ENCODE peak calls at places on chromosome 10, in six cellular contexts. One of them, this sample, is unnamed.

GRCh38 chr10:49324711-49325110 is 25.7 kb downstream of the C10orf71 start:
- DNase-seq in tibial nerve: no peak
- DNase-seq in ovary: no peak
- DNase-seq in stomach: peak; percentile 19
- DNase-seq in K562: no peak
- DNase-seq in A549: no peak
- DNase-seq in this sample: no peak

GRCh38 chr10:115950320-115950719 is 322.7 kb downstream of the GFRA1 start:
- DNase-seq in tibial nerve: no peak
- DNase-seq in ovary: no peak
- DNase-seq in stomach: no peak
- DNase-seq in K562: no peak
- DNase-seq in A549: no peak
- DNase-seq in this sample: no peak

GRCh38 chr10:125871341-125871740 is 9.8 kb downstream of the DHX32 start:
- DNase-seq in tibial nerve: no peak
- DNase-seq in ovary: no peak
- DNase-seq in stomach: no peak
- DNase-seq in K562: no peak
- DNase-seq in A549: no peak
- DNase-seq in this sample: no peak

GRCh38 chr10:125157473-125157865 is 2.9 kb downstream of the CTBP2 start:
- DNase-seq in tibial nerve: no peak
- DNase-seq in ovary: peak; percentile 8
- DNase-seq in stomach: peak; percentile 25
- DNase-seq in K562: no peak
- DNase-seq in A549: no peak
- DNase-seq in this sample: no peak

GRCh38 chr10:6580279-6581029 is 378 bp upstream of the PRKCQ start:
- DNase-seq in tibial nerve: no peak
- DNase-seq in ovary: peak; percentile 81
- DNase-seq in stomach: peak; percentile 77
- DNase-seq in K562: peak; percentile 84
- DNase-seq in A549: peak; percentile 78
- DNase-seq in this sample: peak; percentile 79

GRCh38 chr10:71797533-71798307 is 24.4 kb upstream of the VSIR start:
- DNase-seq in tibial nerve: no peak
- DNase-seq in ovary: no peak
- DNase-seq in stomach: no peak
- DNase-seq in K562: peak; percentile 79
- DNase-seq in A549: no peak
- DNase-seq in this sample: no peak

GRCh38 chr10:35928017-35928619 is 286.0 kb upstream of the FZD8 start:
- DNase-seq in tibial nerve: no peak
- DNase-seq in ovary: no peak
- DNase-seq in stomach: no peak
- DNase-seq in K562: no peak
- DNase-seq in A549: no peak
- DNase-seq in this sample: no peak

GRCh38 chr10:32995751-32996150 is 37.7 kb upstream of the ITGB1 start:
- DNase-seq in tibial nerve: no peak
- DNase-seq in ovary: no peak
- DNase-seq in stomach: no peak
- DNase-seq in K562: no peak
- DNase-seq in A549: no peak
- DNase-seq in this sample: no peak

GRCh38 chr10:3972460-3973366 is 187.7 kb upstream of the KLF6 start:
- DNase-seq in tibial nerve: no peak
- DNase-seq in ovary: no peak
- DNase-seq in stomach: no peak
- DNase-seq in K562: no peak
- DNase-seq in A549: no peak
- DNase-seq in this sample: no peak
- H3K27ac ChIP-seq in tibial nerve: no peak overlapping the region
- H3K27ac ChIP-seq in ovary: no peak overlapping the region
- H3K27ac ChIP-seq in stomach: no peak overlapping the region
- H3K27ac ChIP-seq in K562: no peak overlapping the region
- H3K27ac ChIP-seq in A549: no peak overlapping the region
- H3K27ac ChIP-seq in this sample: peak overlapping the region; percentile 38

GRCh38 chr10:61963669-61964058 is 62.2 kb downstream of the ARID5B start:
- DNase-seq in tibial nerve: no peak
- DNase-seq in ovary: no peak
- DNase-seq in stomach: no peak
- DNase-seq in K562: no peak
- DNase-seq in A549: no peak
- DNase-seq in this sample: no peak
- TF ChIP-seq EP300 in tibial nerve: no peak
- TF ChIP-seq EP300 in ovary: no peak
- TF ChIP-seq EP300 in stomach: no peak
- TF ChIP-seq EP300 in K562: no peak
- TF ChIP-seq EP300 in A549: no peak
- TF ChIP-seq EP300 in this sample: no peak

DNA sequence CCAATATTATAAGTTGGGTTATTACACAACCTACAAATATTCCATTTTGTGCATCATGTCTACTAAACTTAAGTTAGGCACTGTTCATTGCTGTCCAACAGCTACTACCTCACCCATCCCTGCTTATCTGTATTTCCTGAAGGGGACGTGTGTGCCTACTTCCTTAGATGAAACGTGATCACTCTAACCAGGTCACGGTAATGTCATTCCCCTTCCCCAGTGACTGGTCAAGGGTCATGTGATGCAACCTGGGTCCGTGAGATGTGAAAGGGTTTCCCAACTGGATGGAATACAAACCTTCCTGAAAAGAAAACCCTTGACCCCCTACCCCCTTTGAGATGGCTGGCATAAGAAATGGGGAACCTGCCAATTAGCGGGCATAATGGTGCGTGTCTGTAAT is 1.6 kb upstream of the NSMCE4A start:
- DNase-seq in tibial nerve: no peak
- DNase-seq in ovary: no peak
- DNase-seq in stomach: no peak
- DNase-seq in K562: no peak
- DNase-seq in A549: no peak
- DNase-seq in this sample: no peak
- TF ChIP-seq POLR2A in tibial nerve: no peak
- TF ChIP-seq POLR2A in ovary: no peak
- TF ChIP-seq POLR2A in stomach: no peak
- TF ChIP-seq POLR2A in K562: no peak
- TF ChIP-seq POLR2A in A549: no peak
- TF ChIP-seq POLR2A in this sample: no peak

GRCh38 chr10:98445200-98445812 is 1.4 kb downstream of the HPS1 start:
- DNase-seq in tibial nerve: no peak
- DNase-seq in ovary: no peak
- DNase-seq in stomach: no peak
- DNase-seq in K562: no peak
- DNase-seq in A549: no peak
- DNase-seq in this sample: no peak
- H3K27ac ChIP-seq in tibial nerve: no peak overlapping the region
- H3K27ac ChIP-seq in ovary: peak overlapping the region; percentile 88
- H3K27ac ChIP-seq in stomach: peak overlapping the region; percentile 94
- H3K27ac ChIP-seq in K562: peak overlapping the region; percentile 85
- H3K27ac ChIP-seq in A549: no peak overlapping the region
- H3K27ac ChIP-seq in this sample: peak overlapping the region; percentile 92

GRCh38 chr10:78964952-78965633 is 103.7 kb upstream of the ZMIZ1 start:
- DNase-seq in tibial nerve: no peak
- DNase-seq in ovary: no peak
- DNase-seq in stomach: peak; percentile 82
- DNase-seq in K562: peak; percentile 55
- DNase-seq in A549: peak; percentile 86
- DNase-seq in this sample: no peak
- TF ChIP-seq EP300 in tibial nerve: no peak
- TF ChIP-seq EP300 in ovary: no peak
- TF ChIP-seq EP300 in stomach: no peak
- TF ChIP-seq EP300 in K562: no peak
- TF ChIP-seq EP300 in A549: peak; percentile 28
- TF ChIP-seq EP300 in this sample: no peak

DNA sequence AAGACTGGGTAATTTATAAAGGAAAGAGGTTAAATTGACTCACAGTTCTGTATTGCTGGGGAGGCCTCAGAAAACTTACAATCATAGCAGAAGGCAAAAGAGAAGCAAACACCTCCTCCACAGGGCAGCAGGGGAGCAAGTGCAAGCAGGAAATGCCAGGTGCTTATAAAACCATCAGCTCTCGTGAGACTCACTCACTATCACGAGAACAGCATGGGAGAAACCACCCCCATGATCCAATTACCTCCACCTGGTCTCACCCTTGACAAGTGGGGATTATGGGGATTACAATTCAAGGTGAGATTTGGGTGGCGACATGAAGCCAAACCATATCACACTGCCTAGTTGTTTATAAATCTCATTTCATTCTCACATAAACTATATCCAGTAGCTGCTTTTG is 28.0 kb upstream of the CPN1 start:
- DNase-seq in tibial nerve: no peak
- DNase-seq in ovary: no peak
- DNase-seq in stomach: no peak
- DNase-seq in K562: no peak
- DNase-seq in A549: no peak
- DNase-seq in this sample: no peak
- TF ChIP-seq POLR2A in tibial nerve: no peak
- TF ChIP-seq POLR2A in ovary: no peak
- TF ChIP-seq POLR2A in stomach: no peak
- TF ChIP-seq POLR2A in K562: no peak
- TF ChIP-seq POLR2A in A549: no peak
- TF ChIP-seq POLR2A in this sample: no peak

GRCh38 chr10:93421426-93421825 is 60.7 kb downstream of the MYOF start:
- DNase-seq in tibial nerve: no peak
- DNase-seq in ovary: no peak
- DNase-seq in stomach: no peak
- DNase-seq in K562: no peak
- DNase-seq in A549: no peak
- DNase-seq in this sample: no peak
- H3K27ac ChIP-seq in tibial nerve: no peak overlapping the region
- H3K27ac ChIP-seq in ovary: no peak overlapping the region
- H3K27ac ChIP-seq in stomach: peak overlapping the region; percentile 67
- H3K27ac ChIP-seq in K562: no peak overlapping the region
- H3K27ac ChIP-seq in A549: peak overlapping the region; percentile 68
- H3K27ac ChIP-seq in this sample: peak overlapping the region; percentile 54

GRCh38 chr10:85262992-85263391 is 934.6 kb downstream of the CCSER2 start:
- DNase-seq in tibial nerve: no peak
- DNase-seq in ovary: no peak
- DNase-seq in stomach: no peak
- DNase-seq in K562: no peak
- DNase-seq in A549: no peak
- DNase-seq in this sample: no peak
- TF ChIP-seq EP300 in tibial nerve: no peak
- TF ChIP-seq EP300 in ovary: no peak
- TF ChIP-seq EP300 in stomach: no peak
- TF ChIP-seq EP300 in K562: no peak
- TF ChIP-seq EP300 in A549: no peak
- TF ChIP-seq EP300 in this sample: no peak

This sample was measured in transverse colon.